ENCODE peak calls at places on chromosomes 13 and 19, in nine cellular contexts. One of them, this sample, is unnamed.

GRCh38 chr13:25165664-25166063 is 6.4 kb downstream of the AMER2 start:
- DNase-seq in K562: no peak
- DNase-seq in pancreas: no peak
- DNase-seq in mesenchymal stem cell: no peak
- DNase-seq in psoas muscle: no peak
- DNase-seq in PC-3: no peak
- DNase-seq in cardiac fibroblast: no peak
- DNase-seq in fibroblast of pulmonary artery: no peak
- DNase-seq in A673: peak
- DNase-seq in this sample: no peak

GRCh38 chr19:932647-933552 is 7.1 kb downstream of the ARID3A start:
- DNase-seq in K562: no peak
- DNase-seq in pancreas: peak
- DNase-seq in mesenchymal stem cell: peak
- DNase-seq in psoas muscle: peak
- DNase-seq in PC-3: no peak
- DNase-seq in cardiac fibroblast: peak
- DNase-seq in fibroblast of pulmonary artery: peak
- DNase-seq in A673: no peak
- DNase-seq in this sample: peak

GRCh38 chr19:18855647-18856384 is 24.1 kb downstream of the UPF1 start:
- DNase-seq in K562: no peak
- DNase-seq in pancreas: no peak
- DNase-seq in mesenchymal stem cell: no peak
- DNase-seq in psoas muscle: no peak
- DNase-seq in PC-3: no peak
- DNase-seq in cardiac fibroblast: no peak
- DNase-seq in fibroblast of pulmonary artery: no peak
- DNase-seq in A673: no peak
- DNase-seq in this sample: no peak

GRCh38 chr19:18789883-18790565 is 1.1 kb downstream of the COMP start:
- DNase-seq in K562: peak
- DNase-seq in pancreas: no peak
- DNase-seq in mesenchymal stem cell: no peak
- DNase-seq in psoas muscle: peak
- DNase-seq in PC-3: no peak
- DNase-seq in cardiac fibroblast: peak
- DNase-seq in fibroblast of pulmonary artery: no peak
- DNase-seq in A673: peak
- DNase-seq in this sample: peak

GRCh38 chr13:99895999-99896695 is 75.4 kb downstream of the ZIC5 start:
- DNase-seq in K562: no peak
- DNase-seq in pancreas: no peak
- DNase-seq in mesenchymal stem cell: no peak
- DNase-seq in psoas muscle: no peak
- DNase-seq in PC-3: no peak
- DNase-seq in cardiac fibroblast: no peak
- DNase-seq in fibroblast of pulmonary artery: no peak
- DNase-seq in A673: no peak
- DNase-seq in this sample: peak

GRCh38 chr13:86714495-86714894 is 915.3 kb upstream of the SLITRK6 start:
- DNase-seq in K562: no peak
- DNase-seq in pancreas: no peak
- DNase-seq in mesenchymal stem cell: no peak
- DNase-seq in psoas muscle: no peak
- DNase-seq in PC-3: no peak
- DNase-seq in cardiac fibroblast: no peak
- DNase-seq in fibroblast of pulmonary artery: no peak
- DNase-seq in A673: no peak
- DNase-seq in this sample: no peak

GRCh38 chr13:106096661-106097092 is 438.8 kb downstream of the EFNB2 start:
- DNase-seq in K562: no peak
- DNase-seq in pancreas: no peak
- DNase-seq in mesenchymal stem cell: peak
- DNase-seq in psoas muscle: no peak
- DNase-seq in PC-3: peak
- DNase-seq in cardiac fibroblast: no peak
- DNase-seq in fibroblast of pulmonary artery: no peak
- DNase-seq in A673: no peak
- DNase-seq in this sample: no peak

GRCh38 chr13:41568990-41569387 is 111.6 kb downstream of the RGCC start:
- DNase-seq in K562: no peak
- DNase-seq in pancreas: no peak
- DNase-seq in mesenchymal stem cell: no peak
- DNase-seq in psoas muscle: no peak
- DNase-seq in PC-3: no peak
- DNase-seq in cardiac fibroblast: peak
- DNase-seq in fibroblast of pulmonary artery: peak
- DNase-seq in A673: no peak
- DNase-seq in this sample: no peak

GRCh38 chr19:15501596-15501995 is 6.7 kb upstream of the CYP4F22 start:
- DNase-seq in K562: no peak
- DNase-seq in pancreas: no peak
- DNase-seq in mesenchymal stem cell: no peak
- DNase-seq in psoas muscle: no peak
- DNase-seq in PC-3: no peak
- DNase-seq in cardiac fibroblast: no peak
- DNase-seq in fibroblast of pulmonary artery: no peak
- DNase-seq in A673: peak
- DNase-seq in this sample: no peak

GRCh38 chr13:110254751-110255553 is 52.0 kb downstream of the COL4A1 start:
- DNase-seq in K562: no peak
- DNase-seq in pancreas: no peak
- DNase-seq in mesenchymal stem cell: peak
- DNase-seq in psoas muscle: no peak
- DNase-seq in PC-3: no peak
- DNase-seq in cardiac fibroblast: peak
- DNase-seq in fibroblast of pulmonary artery: no peak
- DNase-seq in A673: no peak
- DNase-seq in this sample: no peak

GRCh38 chr13:103568314-103568713 is 502.1 kb upstream of the SLC10A2 start:
- DNase-seq in K562: no peak
- DNase-seq in pancreas: no peak
- DNase-seq in mesenchymal stem cell: no peak
- DNase-seq in psoas muscle: no peak
- DNase-seq in PC-3: no peak
- DNase-seq in cardiac fibroblast: no peak
- DNase-seq in fibroblast of pulmonary artery: no peak
- DNase-seq in A673: no peak
- DNase-seq in this sample: no peak

GRCh38 chr13:51520524-51520923 is 63.7 kb upstream of the WDFY2 start:
- DNase-seq in K562: no peak
- DNase-seq in pancreas: no peak
- DNase-seq in mesenchymal stem cell: peak
- DNase-seq in psoas muscle: no peak
- DNase-seq in PC-3: peak
- DNase-seq in cardiac fibroblast: peak
- DNase-seq in fibroblast of pulmonary artery: peak
- DNase-seq in A673: no peak
- DNase-seq in this sample: no peak

GRCh38 chr13:33351324-33351723 is 65.8 kb upstream of the STARD13 start:
- DNase-seq in K562: no peak
- DNase-seq in pancreas: no peak
- DNase-seq in mesenchymal stem cell: peak
- DNase-seq in psoas muscle: no peak
- DNase-seq in PC-3: peak
- DNase-seq in cardiac fibroblast: peak
- DNase-seq in fibroblast of pulmonary artery: peak
- DNase-seq in A673: peak
- DNase-seq in this sample: no peak

GRCh38 chr13:47455581-47455980 is 545.5 kb downstream of the SUCLA2 start:
- DNase-seq in K562: no peak
- DNase-seq in pancreas: no peak
- DNase-seq in mesenchymal stem cell: no peak
- DNase-seq in psoas muscle: no peak
- DNase-seq in PC-3: peak
- DNase-seq in cardiac fibroblast: peak
- DNase-seq in fibroblast of pulmonary artery: peak
- DNase-seq in A673: no peak
- DNase-seq in this sample: peak

GRCh38 chr19:6482343-6482686 is 728 bp upstream of the DENND1C start:
- DNase-seq in K562: no peak
- DNase-seq in pancreas: no peak
- DNase-seq in mesenchymal stem cell: no peak
- DNase-seq in psoas muscle: no peak
- DNase-seq in PC-3: no peak
- DNase-seq in cardiac fibroblast: no peak
- DNase-seq in fibroblast of pulmonary artery: no peak
- DNase-seq in A673: no peak
- DNase-seq in this sample: no peak

GRCh38 chr19:6483235-6483634 is 1.6 kb upstream of the DENND1C start:
- DNase-seq in K562: no peak
- DNase-seq in pancreas: no peak
- DNase-seq in mesenchymal stem cell: no peak
- DNase-seq in psoas muscle: no peak
- DNase-seq in PC-3: no peak
- DNase-seq in cardiac fibroblast: no peak
- DNase-seq in fibroblast of pulmonary artery: no peak
- DNase-seq in A673: no peak
- DNase-seq in this sample: no peak

GRCh38 chr19:6479836-6480398 is 1.7 kb downstream of the DENND1C start:
- DNase-seq in K562: no peak
- DNase-seq in pancreas: no peak
- DNase-seq in mesenchymal stem cell: no peak
- DNase-seq in psoas muscle: no peak
- DNase-seq in PC-3: no peak
- DNase-seq in cardiac fibroblast: no peak
- DNase-seq in fibroblast of pulmonary artery: no peak
- DNase-seq in A673: no peak
- DNase-seq in this sample: peak

GRCh38 chr19:6480843-6481415 is 658 bp downstream of the DENND1C start:
- DNase-seq in K562: no peak
- DNase-seq in pancreas: no peak
- DNase-seq in mesenchymal stem cell: no peak
- DNase-seq in psoas muscle: no peak
- DNase-seq in PC-3: no peak
- DNase-seq in cardiac fibroblast: no peak
- DNase-seq in fibroblast of pulmonary artery: no peak
- DNase-seq in A673: no peak
- DNase-seq in this sample: peak

GRCh38 chr19:6481541-6482342 is at the start of gene DENND1C:
- DNase-seq in K562: peak
- DNase-seq in pancreas: no peak
- DNase-seq in mesenchymal stem cell: no peak
- DNase-seq in psoas muscle: peak
- DNase-seq in PC-3: peak
- DNase-seq in cardiac fibroblast: peak
- DNase-seq in fibroblast of pulmonary artery: no peak
- DNase-seq in A673: no peak
- DNase-seq in this sample: peak
- H3K4me3 ChIP-seq in K562: peak
- H3K4me3 ChIP-seq in pancreas: peak
- H3K4me3 ChIP-seq in mesenchymal stem cell: no peak
- H3K4me3 ChIP-seq in psoas muscle: peak
- H3K4me3 ChIP-seq in PC-3: no peak
- H3K4me3 ChIP-seq in cardiac fibroblast: no peak
- H3K4me3 ChIP-seq in fibroblast of pulmonary artery: no peak
- H3K4me3 ChIP-seq in A673: no peak
- H3K4me3 ChIP-seq in this sample: no peak

DNA sequence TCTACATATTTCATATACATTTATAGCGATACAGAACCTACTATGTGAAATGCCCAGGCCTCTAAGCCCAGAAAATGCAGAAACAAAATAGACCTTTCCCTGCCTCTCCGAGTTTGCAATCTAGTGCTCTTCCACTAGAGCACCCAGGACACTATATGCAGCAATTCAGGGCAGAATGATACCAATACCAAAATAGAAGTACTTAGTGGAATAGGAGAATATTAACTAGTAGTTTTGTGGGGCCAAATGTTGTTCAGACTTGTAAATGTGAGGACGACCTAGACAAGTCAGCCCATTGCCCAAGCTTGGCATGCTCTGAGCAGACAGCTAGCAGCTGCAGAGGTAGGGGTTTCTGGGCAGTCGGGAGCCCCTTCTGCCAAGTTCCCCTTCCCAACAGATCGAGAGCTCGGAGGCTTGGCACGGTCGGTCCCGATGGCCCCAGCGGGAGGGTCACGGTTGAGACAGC is 35.8 kb upstream of the FLT1 start:
- DNase-seq in K562: no peak
- DNase-seq in pancreas: peak
- DNase-seq in mesenchymal stem cell: peak
- DNase-seq in psoas muscle: no peak
- DNase-seq in PC-3: peak
- DNase-seq in cardiac fibroblast: peak
- DNase-seq in fibroblast of pulmonary artery: peak
- DNase-seq in A673: peak
- DNase-seq in this sample: no peak
- H3K4me3 ChIP-seq in K562: no peak
- H3K4me3 ChIP-seq in pancreas: peak
- H3K4me3 ChIP-seq in mesenchymal stem cell: peak
- H3K4me3 ChIP-seq in psoas muscle: peak
- H3K4me3 ChIP-seq in PC-3: peak
- H3K4me3 ChIP-seq in cardiac fibroblast: peak
- H3K4me3 ChIP-seq in fibroblast of pulmonary artery: peak
- H3K4me3 ChIP-seq in A673: peak
- H3K4me3 ChIP-seq in this sample: peak

GRCh38 chr19:6272411-6272791 is 7.4 kb downstream of the MLLT1 start:
- DNase-seq in K562: peak
- DNase-seq in pancreas: no peak
- DNase-seq in mesenchymal stem cell: no peak
- DNase-seq in psoas muscle: no peak
- DNase-seq in PC-3: no peak
- DNase-seq in cardiac fibroblast: no peak
- DNase-seq in fibroblast of pulmonary artery: no peak
- DNase-seq in A673: no peak
- DNase-seq in this sample: peak
- H3K4me3 ChIP-seq in K562: peak
- H3K4me3 ChIP-seq in pancreas: no peak
- H3K4me3 ChIP-seq in mesenchymal stem cell: no peak
- H3K4me3 ChIP-seq in psoas muscle: peak
- H3K4me3 ChIP-seq in PC-3: no peak
- H3K4me3 ChIP-seq in cardiac fibroblast: peak
- H3K4me3 ChIP-seq in fibroblast of pulmonary artery: peak
- H3K4me3 ChIP-seq in A673: no peak
- H3K4me3 ChIP-seq in this sample: no peak

DNA sequence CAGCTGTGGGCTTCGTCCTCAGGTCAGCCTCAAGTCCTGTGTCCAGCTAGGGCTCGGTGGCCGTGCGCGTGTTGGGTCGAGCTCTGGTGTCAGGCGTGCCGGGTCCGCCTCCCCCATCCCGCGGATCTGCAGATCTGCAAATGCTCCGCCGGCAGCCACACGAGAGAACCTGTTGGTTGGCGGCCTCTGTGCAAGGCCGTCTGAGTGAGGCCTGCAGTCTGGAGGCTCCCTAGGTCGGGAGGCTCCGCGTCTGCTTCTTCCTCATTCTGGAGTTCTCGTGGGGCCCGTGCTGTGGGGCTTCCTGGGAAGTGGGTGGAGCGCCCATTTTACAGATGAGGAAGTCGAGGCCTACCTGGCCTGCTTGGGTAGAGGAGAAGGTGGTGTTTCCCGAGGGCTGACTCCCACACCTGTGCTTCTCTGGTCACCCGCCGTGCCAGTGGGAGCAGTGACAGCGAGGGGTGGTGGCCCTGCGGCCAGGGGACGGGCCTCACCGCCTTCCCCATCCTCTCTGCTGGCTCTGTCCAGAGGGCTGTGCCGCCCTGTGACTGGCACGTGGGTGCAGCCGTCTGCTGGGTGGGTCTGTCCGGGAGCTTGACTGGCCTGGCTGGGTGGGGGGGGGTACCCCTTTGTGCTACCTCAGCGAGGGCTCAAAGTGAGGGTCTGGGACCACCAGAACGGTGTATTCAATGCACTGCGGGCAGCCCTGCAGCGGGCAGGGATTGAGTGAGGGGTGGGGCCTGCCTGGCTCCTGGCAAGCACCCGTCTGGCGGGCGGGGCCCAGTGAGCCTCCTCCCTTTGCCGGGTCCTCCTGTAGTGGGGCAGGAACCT is 3.3 kb downstream of the CSNK1G2 start:
- DNase-seq in K562: no peak
- DNase-seq in pancreas: no peak
- DNase-seq in mesenchymal stem cell: no peak
- DNase-seq in psoas muscle: no peak
- DNase-seq in PC-3: no peak
- DNase-seq in cardiac fibroblast: no peak
- DNase-seq in fibroblast of pulmonary artery: no peak
- DNase-seq in A673: no peak
- DNase-seq in this sample: peak
- H3K4me3 ChIP-seq in K562: no peak
- H3K4me3 ChIP-seq in pancreas: no peak
- H3K4me3 ChIP-seq in mesenchymal stem cell: no peak
- H3K4me3 ChIP-seq in psoas muscle: no peak
- H3K4me3 ChIP-seq in PC-3: no peak
- H3K4me3 ChIP-seq in cardiac fibroblast: no peak
- H3K4me3 ChIP-seq in fibroblast of pulmonary artery: no peak
- H3K4me3 ChIP-seq in A673: peak
- H3K4me3 ChIP-seq in this sample: no peak